ENCODE peak calls at places on chromosomes 13 and 19, in four cellular contexts. L is HepG2, C is WTC11, Y is K562. D is an unnamed sample.

GRCh38 chr13:104691765-104692164 is 1625.5 kb upstream of the SLC10A2 start:
- DNase-seq in L (no peak), C (no peak), Y (no peak), D (no peak)

GRCh38 chr19:38281820-38282566 is 17.6 kb downstream of the SPINT2 start:
- DNase-seq in L (no peak), C (no peak), Y (peak), D (no peak)

GRCh38 chr13:35838356-35838755 is 292.8 kb downstream of the DCLK1 start:
- DNase-seq in L (no peak), C (no peak), Y (no peak), D (no peak)

GRCh38 chr19:46192990-46193650 is 36.4 kb upstream of the IGFL1 start:
- DNase-seq in L (peak), C (no peak), Y (peak), D (peak)

GRCh38 chr19:48498922-48499321 is 12.7 kb downstream of the LMTK3 start:
- DNase-seq in L (no peak), C (no peak), Y (no peak), D (no peak)

GRCh38 chr13:85990397-85990796 is 191.2 kb upstream of the SLITRK6 start:
- DNase-seq in L (no peak), C (no peak), Y (no peak), D (no peak)

GRCh38 chr19:36136975-36137686 is 2.7 kb upstream of the CAPNS1 start:
- DNase-seq in L (no peak), C (no peak), Y (no peak), D (no peak)

GRCh38 chr19:39544201-39544903 is 4.4 kb upstream of the EID2 start:
- DNase-seq in L (no peak), C (no peak), Y (no peak), D (no peak)

GRCh38 chr13:48559638-48560320 is 26.9 kb upstream of the RCBTB2 start:
- DNase-seq in L (no peak), C (no peak), Y (no peak), D (no peak)

GRCh38 chr19:56840452-56841193 is at the start of the genes PEG3 and ZIM2:
- DNase-seq in L (peak), C (no peak), Y (no peak), D (no peak)

GRCh38 chr19:12364391-12365093 is 941 bp downstream of the ZNF442 start:
- DNase-seq in L (no peak), C (peak), Y (peak), D (peak)

GRCh38 chr19:48890551-48890950 is 8.0 kb downstream of the TULP2 start:
- DNase-seq in L (no peak), C (no peak), Y (no peak), D (no peak)

GRCh38 chr13:99062593-99062992 is 84.7 kb upstream of the DOCK9 start:
- DNase-seq in L (no peak), C (no peak), Y (no peak), D (no peak)

GRCh38 chr13:109744512-109745051 is 41.8 kb downstream of the IRS2 start:
- DNase-seq in L (no peak), C (no peak), Y (no peak), D (no peak)

GRCh38 chr19:4730740-4731171 is 7.1 kb upstream of the DPP9 start:
- DNase-seq in L (no peak), C (peak), Y (peak), D (peak)

DNA sequence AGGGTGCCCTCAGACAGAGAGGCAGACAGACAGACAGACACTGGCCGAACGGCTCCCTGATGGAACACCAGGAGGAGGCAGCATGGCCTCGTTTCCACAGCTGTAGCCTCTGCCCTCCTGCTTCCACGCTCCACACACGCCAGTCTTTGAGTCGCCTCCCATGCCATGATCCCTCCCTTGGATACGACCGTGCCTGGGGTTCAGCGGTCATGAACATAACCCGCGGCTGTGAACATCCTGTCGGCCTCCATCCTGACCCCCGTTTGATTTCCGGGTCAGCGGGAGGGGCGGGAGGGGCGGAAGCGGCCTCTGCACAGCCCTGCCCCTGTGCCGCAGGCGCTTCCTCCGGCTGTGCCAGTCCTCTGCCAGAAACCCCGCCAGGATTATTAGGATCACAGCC is 23.4 kb downstream of the GP6 start:
- DNase-seq in L (no peak), C (no peak), Y (peak), D (no peak)
- TF ChIP-seq ELF4 in L (no peak), C (no peak), Y (no peak), D (no peak)

DNA sequence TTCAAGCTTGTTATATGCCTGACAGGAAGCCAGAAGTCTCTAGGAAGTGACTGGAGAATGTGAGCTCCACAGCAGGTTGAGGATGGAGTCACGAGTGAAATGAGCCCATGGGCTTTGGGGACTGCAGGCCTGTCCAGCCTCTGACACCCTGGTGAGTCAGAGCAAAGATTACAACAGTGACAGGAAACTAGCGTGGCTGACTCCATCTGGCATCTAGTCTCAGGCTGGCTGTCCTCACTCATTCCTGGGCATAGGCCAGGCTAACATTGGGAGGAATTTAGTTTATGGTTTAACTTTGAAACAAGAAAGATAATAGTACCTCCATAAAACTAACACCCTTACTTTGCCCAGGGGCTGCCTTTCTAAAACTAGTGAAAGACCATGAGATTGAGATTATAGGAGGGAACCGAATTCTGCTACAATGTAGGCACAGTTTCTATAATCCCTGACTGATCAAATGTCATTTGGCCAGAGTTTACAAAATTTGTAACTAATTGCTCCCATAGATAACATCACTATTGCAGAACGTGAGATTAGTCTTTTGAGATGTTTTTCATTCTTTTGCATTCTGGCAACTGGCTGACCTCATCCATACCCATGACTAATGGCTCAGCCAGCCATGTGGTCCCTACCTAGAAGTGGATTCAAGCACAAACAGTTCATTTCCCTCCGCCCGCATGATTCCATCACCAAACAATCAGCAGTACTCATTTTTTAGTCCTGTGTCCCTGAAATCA is 28.4 kb downstream of the PSG1 start:
- DNase-seq in L (peak), C (no peak), Y (no peak), D (no peak)
- TF ChIP-seq ELF4 in L (no peak), C (no peak), Y (no peak), D (no peak)

GRCh38 chr19:16274466-16274865 is 50.2 kb upstream of the KLF2 start:
- DNase-seq in L (no peak), C (no peak), Y (no peak), D (no peak)
- TF ChIP-seq ELF4 in L (no peak), C (no peak), Y (no peak), D (no peak)

DNA sequence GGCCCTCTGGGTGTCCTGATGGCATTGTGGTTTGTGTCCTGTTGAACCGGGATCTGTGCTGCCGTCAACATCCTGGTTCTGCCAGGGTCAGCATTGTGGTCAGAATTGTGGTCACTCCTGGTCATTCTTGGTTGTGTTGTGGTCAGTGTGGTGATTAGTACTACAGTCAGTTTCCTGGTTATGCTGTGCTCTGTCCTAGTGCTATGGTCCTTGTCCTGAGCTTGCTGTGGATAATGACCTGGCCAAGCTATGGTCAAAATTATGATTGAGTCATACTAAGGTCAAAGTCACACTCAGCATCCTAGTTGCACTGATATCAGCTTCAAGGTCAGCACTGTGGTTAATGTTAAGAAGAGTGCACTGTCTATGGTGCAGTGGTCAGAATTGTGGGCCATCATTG is 4.5 kb upstream of the OLFM2 start:
- DNase-seq in L (peak), C (no peak), Y (no peak), D (no peak)
- TF ChIP-seq ELF4 in L (no peak), C (no peak), Y (no peak), D (no peak)

GRCh38 chr13:42992585-42993122 is 613 bp upstream of the EPSTI1 start:
- DNase-seq in L (no peak), C (no peak), Y (no peak), D (no peak)
- TF ChIP-seq ELF4 in L (no peak), C (no peak), Y (no peak), D (no peak)

DNA sequence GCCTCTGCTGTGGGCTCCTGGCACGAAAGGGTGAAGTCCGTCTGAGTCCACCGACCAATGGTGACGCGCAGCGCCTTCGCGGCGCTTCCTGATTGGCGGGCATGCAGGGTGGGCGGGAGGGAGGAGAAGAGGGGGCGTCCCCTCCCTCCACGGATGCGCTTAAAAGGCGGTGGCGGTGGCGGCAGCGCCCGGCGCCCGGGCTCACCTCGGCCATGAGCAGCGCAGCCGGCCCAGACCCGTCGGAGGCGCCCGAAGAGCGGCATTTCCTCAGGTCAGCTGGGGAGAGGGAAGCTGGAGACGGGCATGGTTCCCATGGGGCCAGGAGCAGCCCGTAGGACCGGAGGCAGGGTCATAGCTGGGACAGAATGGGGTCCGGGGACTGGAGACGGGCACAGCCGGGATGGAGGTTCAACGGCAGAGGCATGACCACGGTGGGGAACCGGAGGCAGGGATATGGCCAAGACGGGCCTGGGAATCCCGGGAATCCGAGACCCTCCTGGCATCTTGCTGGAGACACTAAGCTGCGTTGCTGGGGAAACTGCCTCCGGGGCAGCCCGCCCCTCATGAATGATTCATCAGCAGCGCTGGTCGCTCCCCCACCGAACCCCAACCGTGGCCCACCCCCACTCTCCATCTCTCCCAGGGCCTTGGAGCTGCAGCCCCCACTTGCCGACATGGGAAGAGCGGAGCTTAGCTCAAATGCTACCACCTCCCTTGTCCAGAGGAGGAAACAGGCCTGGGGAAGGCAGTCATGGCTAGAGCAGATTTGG is at the start of gene YJEFN3:
- DNase-seq in L (no peak), C (peak), Y (no peak), D (no peak)
- TF ChIP-seq ELF4 in L (no peak), C (no peak), Y (no peak), D (no peak)

DNA sequence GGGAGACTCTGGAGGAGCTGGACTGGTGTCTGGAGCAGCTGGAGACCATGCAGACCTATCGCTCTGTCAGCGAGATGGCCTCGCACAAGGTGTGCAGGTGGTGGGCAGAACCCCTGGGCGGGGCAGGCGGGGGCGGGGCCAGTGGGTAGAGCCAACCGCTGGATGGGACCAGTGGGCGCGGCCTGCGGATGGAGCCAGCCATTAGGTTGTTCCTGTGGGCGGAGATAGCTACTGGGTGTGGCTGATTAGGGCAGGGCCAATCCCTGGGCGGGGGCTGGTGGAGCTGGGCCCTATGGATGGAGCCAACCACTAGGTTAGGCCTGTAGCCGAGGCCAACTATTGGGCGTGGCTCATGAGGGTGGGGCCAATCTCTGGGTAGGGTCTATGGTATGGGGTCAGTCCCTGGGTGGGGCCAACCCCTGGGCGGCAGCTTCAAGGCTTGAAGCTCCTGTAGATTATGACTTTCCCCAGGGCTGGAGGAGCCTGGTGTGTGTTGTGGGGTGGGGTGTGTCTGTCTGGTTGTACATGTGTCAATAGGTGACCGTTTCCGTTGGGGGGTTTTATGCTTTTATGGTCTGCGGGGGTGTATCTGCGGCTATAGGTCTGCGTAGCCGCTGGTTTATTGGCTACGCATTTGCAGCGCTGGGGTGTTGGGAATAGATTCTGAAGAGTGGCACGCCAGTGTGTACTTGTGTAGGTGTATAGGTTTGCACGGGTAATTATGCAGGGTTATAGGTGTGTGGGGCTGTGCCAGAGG is 30.7 kb downstream of the PDE4A start:
- DNase-seq in L (no peak), C (peak), Y (peak), D (peak)
- TF ChIP-seq ELF4 in L (no peak), C (no peak), Y (no peak), D (no peak)

GRCh38 chr13:21695536-21695935 is 24.7 kb downstream of the FGF9 start:
- DNase-seq in L (no peak), C (no peak), Y (no peak), D (no peak)
- TF ChIP-seq ELF4 in L (no peak), C (no peak), Y (no peak), D (no peak)

D was measured in HEK293T.